ENCODE peak calls at places on chromosomes 16 and 17, in four cellular contexts. M is A549, V is endodermal cell, S is thyroid gland. A is an unnamed sample.

GRCh38 chr16:77332792-77333191 is 102.0 kb downstream of the ADAMTS18 start:
- DNase-seq in M (no peak), V (no peak), S (no peak), A (no peak)

GRCh38 chr17:68511254-68511670 is 968 bp upstream of the PRKAR1A start:
- DNase-seq in V (no peak), S (no peak), M (no peak), A (peak; percentile 48)

GRCh38 chr16:30876867-30877266 is 17.0 kb downstream of the BCL7C start:
- DNase-seq in V (peak; percentile 70), M (peak; percentile 39), S (no peak), A (no peak)

GRCh38 chr17:80724723-80725388 is 180.2 kb downstream of the RPTOR start:
- DNase-seq in S (no peak), M (peak; percentile 33), V (no peak), A (no peak)

GRCh38 chr16:12675852-12676251 is 127.8 kb downstream of the CPPED1 start:
- DNase-seq in S (no peak), V (no peak), M (peak; percentile 38), A (no peak)

GRCh38 chr17:71987634-71988033 is 133.2 kb upstream of the SOX9 start:
- DNase-seq in M (no peak), V (no peak), S (no peak), A (no peak)

GRCh38 chr17:56274491-56274890 is 121.2 kb downstream of the ANKFN1 start:
- DNase-seq in M (no peak), S (no peak), V (no peak), A (no peak)

GRCh38 chr16:54284931-54285413 is 1.6 kb downstream of the IRX3 start:
- DNase-seq in S (peak; percentile 10), V (peak; percentile 67), M (peak; percentile 18), A (no peak)

GRCh38 chr17:50270430-50271172 is 3.7 kb upstream of the TMEM92 start:
- DNase-seq in M (no peak), V (no peak), S (no peak), A (no peak)

GRCh38 chr17:4156750-4157381 is 13.9 kb downstream of the CYB5D2 start:
- DNase-seq in V (peak; percentile 84), M (no peak), S (peak; percentile 77), A (no peak)

GRCh38 chr16:2813661-2814288 is 3.3 kb upstream of the PRSS21 start:
- DNase-seq in S (no peak), M (no peak), V (peak; percentile 35), A (no peak)

GRCh38 chr17:6109541-6109940 is 39.4 kb downstream of the WSCD1 start:
- DNase-seq in S (no peak), V (no peak), M (no peak), A (no peak)

GRCh38 chr17:10394201-10394887 is 21.5 kb upstream of the MYH13 start:
- DNase-seq in M (no peak), S (no peak), V (no peak), A (no peak)

GRCh38 chr17:32197987-32198386 is 55.7 kb downstream of the RHOT1 start:
- DNase-seq in M (no peak), V (no peak), S (no peak), A (no peak)

GRCh38 chr17:11682646-11683045 is 84.4 kb downstream of the DNAH9 start:
- DNase-seq in M (no peak), V (no peak), S (no peak), A (no peak)

DNA sequence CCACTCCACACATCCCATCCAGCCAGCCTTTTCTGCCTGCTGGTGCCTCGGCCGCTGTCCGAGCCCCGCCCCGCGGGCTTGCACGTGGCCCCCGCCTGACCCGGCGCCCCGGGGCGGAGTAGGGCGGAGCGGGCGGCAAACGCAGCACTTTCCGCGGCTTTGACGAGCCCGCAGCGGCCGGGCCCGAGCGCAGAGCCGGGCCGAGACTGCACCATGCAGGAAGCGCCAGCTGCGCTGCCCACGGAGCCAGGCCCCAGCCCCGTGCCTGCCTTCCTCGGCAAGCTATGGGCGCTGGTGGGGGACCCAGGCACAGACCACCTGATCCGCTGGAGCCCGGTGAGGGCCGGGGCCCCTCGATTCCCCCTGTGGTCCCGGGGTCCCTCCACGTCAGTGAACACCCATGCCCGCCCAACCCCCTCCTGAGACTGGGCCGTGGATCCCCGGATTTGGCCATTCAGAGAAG is at the start of gene HSF4:
- DNase-seq in S (peak; percentile 74), M (no peak), V (peak; percentile 69), A (peak; percentile 34)
- H3K4me1 ChIP-seq in S (peaks cover 48% of the 10 kb centered on the region), M (peaks cover 12% of the 10 kb centered on the region), V (no peaks in the 10 kb centered on the region), A (peaks cover 30% of the 10 kb centered on the region)

DNA sequence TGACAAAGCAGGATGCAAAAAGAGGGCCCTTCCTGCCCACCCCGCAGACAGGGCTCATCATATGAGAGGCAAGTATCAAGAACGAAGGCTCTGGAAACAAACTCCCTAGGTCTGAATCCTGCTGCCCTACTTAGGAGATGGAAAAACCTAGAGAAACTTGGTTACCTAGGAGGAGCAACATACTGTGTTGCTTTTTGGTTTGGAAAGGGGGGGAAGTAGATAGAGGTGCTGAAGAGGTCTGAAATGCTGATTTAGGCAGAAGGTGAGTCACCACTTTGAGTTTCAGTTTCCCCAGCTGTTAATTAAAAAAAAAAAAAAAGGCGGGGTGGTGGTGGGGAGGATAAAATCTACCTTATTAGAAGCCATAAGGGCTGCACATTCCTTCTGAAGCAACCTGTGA is 1.5 kb downstream of the N4BP1 start:
- DNase-seq in S (no peak), V (no peak), M (no peak), A (no peak)
- H3K4me1 ChIP-seq in S (peaks cover 52% of the 10 kb centered on the region), V (peaks cover 11% of the 10 kb centered on the region), M (peaks cover 42% of the 10 kb centered on the region), A (peaks cover 27% of the 10 kb centered on the region)

GRCh38 chr17:76733618-76733957 is 3.5 kb downstream of the SRSF2 start:
- DNase-seq in V (no peak), S (no peak), M (no peak), A (no peak)
- H3K4me1 ChIP-seq in V (peaks cover 5% of the 10 kb centered on the region), S (peaks cover 55% of the 10 kb centered on the region), M (peaks cover 29% of the 10 kb centered on the region), A (peaks cover 7% of the 10 kb centered on the region)

GRCh38 chr17:28720247-28720996 is 637 bp downstream of the RPL23A start:
- DNase-seq in V (no peak), S (no peak), M (no peak), A (no peak)

GRCh38 chr17:28718317-28718672 is 627 bp upstream of the RAB34 start:
- DNase-seq in M (no peak), S (no peak), V (no peak), A (no peak)

GRCh38 chr17:28716740-28717577 is 709 bp downstream of the RAB34 start:
- DNase-seq in S (peak; percentile 47), M (peak; percentile 55), V (peak; percentile 79), A (no peak)

GRCh38 chr17:28717578-28718316 is at the start of gene RAB34:
- DNase-seq in M (peak; percentile 90), V (peak; percentile 99), S (peak; percentile 88), A (peak; percentile 67)

GRCh38 chr17:28718990-28719433 is 773 bp upstream of the RPL23A start:
- DNase-seq in M (no peak), S (no peak), V (no peak), A (no peak)
- H3K4me1 ChIP-seq in M (peaks cover 49% of the 10 kb centered on the region), S (peaks cover 43% of the 10 kb centered on the region), V (peaks cover 6% of the 10 kb centered on the region), A (peaks cover 30% of the 10 kb centered on the region)

DNA sequence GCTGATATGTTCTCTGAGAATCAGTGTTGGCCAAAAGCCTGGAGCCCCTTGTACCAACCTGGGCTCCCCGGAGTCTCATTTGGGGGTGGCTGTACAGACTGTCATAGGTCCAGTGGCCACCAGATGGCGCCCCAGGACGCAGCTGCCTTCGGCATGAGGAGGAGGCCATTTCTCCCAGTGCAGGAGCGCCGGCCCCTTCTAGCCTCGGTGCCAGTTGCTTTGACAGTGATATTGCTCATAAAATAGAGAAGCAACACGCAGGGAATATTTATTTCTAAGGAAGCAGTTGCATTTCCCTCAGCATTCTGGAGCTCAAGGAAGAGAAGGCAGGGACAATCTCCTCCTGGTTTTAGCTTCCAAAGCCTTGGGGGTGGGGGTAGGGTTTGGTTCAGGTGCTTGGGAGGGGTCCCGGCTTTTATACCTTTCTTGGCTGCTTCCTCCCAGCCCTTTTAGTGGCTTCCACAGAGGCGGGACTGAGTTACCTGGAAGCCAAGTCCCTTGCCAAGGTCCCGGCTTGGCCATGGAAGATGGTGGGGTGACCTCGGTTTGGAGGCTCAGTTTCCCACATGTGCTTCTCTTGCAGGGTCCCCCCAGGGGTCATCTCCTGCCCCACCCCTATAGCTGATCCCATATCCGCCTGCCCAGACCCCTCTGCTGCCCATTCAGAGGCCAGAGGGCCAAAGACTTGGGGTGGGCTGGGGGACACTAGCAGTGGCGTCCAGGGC is 117.8 kb upstream of the CDC42EP4 start:
- DNase-seq in V (peak; percentile 98), M (peak; percentile 77), S (peak; percentile 87), A (peak; percentile 90)
- H3K4me1 ChIP-seq in V (no peaks in the 10 kb centered on the region), M (peaks cover 3% of the 10 kb centered on the region), S (peaks cover 4% of the 10 kb centered on the region), A (peaks cover 9% of the 10 kb centered on the region)

GRCh38 chr17:44206825-44207155 is 7.1 kb upstream of the ATXN7L3 start:
- DNase-seq in V (no peak), M (no peak), S (no peak), A (no peak)
- H3K4me1 ChIP-seq in V (peaks cover 5% of the 10 kb centered on the region), M (peaks cover 47% of the 10 kb centered on the region), S (peaks cover 12% of the 10 kb centered on the region), A (no peaks in the 10 kb centered on the region)

A was measured in prostate gland.